ENCODE peak calls at places on chromosomes 12 and 14, in five cellular contexts. One of them, this sample, is unnamed.
A peak's percentile ranks its signal among the peaks of the same experiment; 100 is the strongest.

GRCh38 chr14:20686386-20687143 is 2.0 kb upstream of the ANG start:
- DNase-seq in OCI-LY7: no peak
- DNase-seq in osteoblast: no peak
- DNase-seq in fibroblast of lung: peak; percentile 4
- DNase-seq in HCT116: no peak
- DNase-seq in this sample: no peak

GRCh38 chr14:68103841-68104240 is 284.3 kb downstream of the RAD51B start:
- DNase-seq in OCI-LY7: no peak
- DNase-seq in osteoblast: no peak
- DNase-seq in fibroblast of lung: no peak
- DNase-seq in HCT116: no peak
- DNase-seq in this sample: no peak

GRCh38 chr12:1830981-1831930 is 10.9 kb downstream of the LRTM2 start:
- DNase-seq in OCI-LY7: no peak
- DNase-seq in osteoblast: peak; percentile 98
- DNase-seq in fibroblast of lung: peak; percentile 57
- DNase-seq in HCT116: no peak
- DNase-seq in this sample: peak; percentile 37

GRCh38 chr12:117803013-117803412 is 165.8 kb downstream of the KSR2 start:
- DNase-seq in OCI-LY7: no peak
- DNase-seq in osteoblast: no peak
- DNase-seq in fibroblast of lung: no peak
- DNase-seq in HCT116: no peak
- DNase-seq in this sample: no peak

GRCh38 chr14:61388976-61389576 is 67.7 kb downstream of the PRKCH start:
- DNase-seq in OCI-LY7: no peak
- DNase-seq in osteoblast: no peak
- DNase-seq in fibroblast of lung: no peak
- DNase-seq in HCT116: peak; percentile 36
- DNase-seq in this sample: no peak

GRCh38 chr12:87760943-87761342 is 268.3 kb downstream of the C12orf50 start:
- DNase-seq in OCI-LY7: no peak
- DNase-seq in osteoblast: no peak
- DNase-seq in fibroblast of lung: peak; percentile 13
- DNase-seq in HCT116: no peak
- DNase-seq in this sample: peak; percentile 3

GRCh38 chr12:52438305-52439301 is 4.4 kb upstream of the KRT75 start:
- DNase-seq in OCI-LY7: no peak
- DNase-seq in osteoblast: no peak
- DNase-seq in fibroblast of lung: no peak
- DNase-seq in HCT116: no peak
- DNase-seq in this sample: no peak

GRCh38 chr14:71321556-71322315 is 414.5 kb downstream of the PCNX1 start:
- DNase-seq in OCI-LY7: peak; percentile 24
- DNase-seq in osteoblast: peak; percentile 66
- DNase-seq in fibroblast of lung: peak; percentile 45
- DNase-seq in HCT116: peak; percentile 65
- DNase-seq in this sample: peak; percentile 72

GRCh38 chr12:79857675-79858074 is 77.2 kb downstream of the PPP1R12A start:
- DNase-seq in OCI-LY7: no peak
- DNase-seq in osteoblast: no peak
- DNase-seq in fibroblast of lung: no peak
- DNase-seq in HCT116: no peak
- DNase-seq in this sample: no peak

GRCh38 chr14:64400829-64401459 is 12.8 kb downstream of the MTHFD1 start:
- DNase-seq in OCI-LY7: no peak
- DNase-seq in osteoblast: no peak
- DNase-seq in fibroblast of lung: no peak
- DNase-seq in HCT116: no peak
- DNase-seq in this sample: no peak

GRCh38 chr14:76908834-76909233 is 82.6 kb downstream of the LRRC74A start:
- DNase-seq in OCI-LY7: peak; percentile 50
- DNase-seq in osteoblast: peak; percentile 38
- DNase-seq in fibroblast of lung: no peak
- DNase-seq in HCT116: no peak
- DNase-seq in this sample: no peak

GRCh38 chr14:68088463-68088862 is 268.9 kb downstream of the RAD51B start:
- DNase-seq in OCI-LY7: no peak
- DNase-seq in osteoblast: no peak
- DNase-seq in fibroblast of lung: peak; percentile 69
- DNase-seq in HCT116: peak; percentile 31
- DNase-seq in this sample: peak; percentile 71

GRCh38 chr12:87975879-87976278 is 53.3 kb downstream of the C12orf50 start:
- DNase-seq in OCI-LY7: no peak
- DNase-seq in osteoblast: no peak
- DNase-seq in fibroblast of lung: no peak
- DNase-seq in HCT116: no peak
- DNase-seq in this sample: no peak

GRCh38 chr14:96297000-96297399 is 41.0 kb downstream of the BDKRB1 start:
- DNase-seq in OCI-LY7: peak; percentile 54
- DNase-seq in osteoblast: peak; percentile 35
- DNase-seq in fibroblast of lung: no peak
- DNase-seq in HCT116: no peak
- DNase-seq in this sample: no peak

GRCh38 chr12:31037921-31038320 is 35.7 kb upstream of the DDX11 start:
- DNase-seq in OCI-LY7: no peak
- DNase-seq in osteoblast: no peak
- DNase-seq in fibroblast of lung: no peak
- DNase-seq in HCT116: no peak
- DNase-seq in this sample: no peak

GRCh38 chr14:49659526-49660455 is 24.7 kb upstream of the DNAAF2 start:
- DNase-seq in OCI-LY7: no peak
- DNase-seq in osteoblast: no peak
- DNase-seq in fibroblast of lung: no peak
- DNase-seq in HCT116: no peak
- DNase-seq in this sample: no peak

GRCh38 chr14:71550367-71550766 is 381.9 kb upstream of the RGS6 start:
- DNase-seq in OCI-LY7: no peak
- DNase-seq in osteoblast: no peak
- DNase-seq in fibroblast of lung: no peak
- DNase-seq in HCT116: no peak
- DNase-seq in this sample: no peak

GRCh38 chr12:1435456-1435855 is 158.9 kb downstream of the FBXL14 start:
- DNase-seq in OCI-LY7: no peak
- DNase-seq in osteoblast: no peak
- DNase-seq in fibroblast of lung: peak; percentile 46
- DNase-seq in HCT116: no peak
- DNase-seq in this sample: peak; percentile 52

GRCh38 chr14:32078030-32078793 is 1.1 kb downstream of the ARHGAP5 start:
- DNase-seq in OCI-LY7: peak; percentile 8
- DNase-seq in osteoblast: no peak
- DNase-seq in fibroblast of lung: peak; percentile 55
- DNase-seq in HCT116: no peak
- DNase-seq in this sample: peak; percentile 22

GRCh38 chr14:67748312-67748711 is 46.6 kb downstream of the RDH12 start:
- DNase-seq in OCI-LY7: no peak
- DNase-seq in osteoblast: no peak
- DNase-seq in fibroblast of lung: no peak
- DNase-seq in HCT116: no peak
- DNase-seq in this sample: no peak

GRCh38 chr12:52063986-52064649 is 5.7 kb upstream of the ATG101 start:
- DNase-seq in OCI-LY7: no peak
- DNase-seq in osteoblast: peak; percentile 99
- DNase-seq in fibroblast of lung: peak; percentile 98
- DNase-seq in HCT116: no peak
- DNase-seq in this sample: peak; percentile 84

GRCh38 chr14:22276913-22277816 is 311.9 kb downstream of the DAD1 start:
- DNase-seq in OCI-LY7: peak; percentile 46
- DNase-seq in osteoblast: no peak
- DNase-seq in fibroblast of lung: peak; percentile 29
- DNase-seq in HCT116: peak; percentile 12
- DNase-seq in this sample: no peak

GRCh38 chr12:1884651-1885050 is 33.8 kb downstream of the CACNA2D4 start:
- DNase-seq in OCI-LY7: no peak
- DNase-seq in osteoblast: no peak
- DNase-seq in fibroblast of lung: no peak
- DNase-seq in HCT116: no peak
- DNase-seq in this sample: no peak

GRCh38 chr12:57614178-57614947 is 3.1 kb downstream of the ARHGEF25 start:
- DNase-seq in OCI-LY7: peak; percentile 70
- DNase-seq in osteoblast: peak; percentile 88
- DNase-seq in fibroblast of lung: no peak
- DNase-seq in HCT116: peak; percentile 21
- DNase-seq in this sample: no peak

GRCh38 chr14:103224996-103225874 is 102.0 kb downstream of the TNFAIP2 start:
- DNase-seq in OCI-LY7: no peak
- DNase-seq in osteoblast: peak; percentile 80
- DNase-seq in fibroblast of lung: peak; percentile 34
- DNase-seq in HCT116: no peak
- DNase-seq in this sample: no peak
- H2AFZ ChIP-seq in OCI-LY7: no peak overlapping the region
- H2AFZ ChIP-seq in osteoblast: no peak overlapping the region
- H2AFZ ChIP-seq in fibroblast of lung: no peak overlapping the region
- H2AFZ ChIP-seq in HCT116: no peak overlapping the region
- H2AFZ ChIP-seq in this sample: peak overlapping the region; percentile 41

DNA sequence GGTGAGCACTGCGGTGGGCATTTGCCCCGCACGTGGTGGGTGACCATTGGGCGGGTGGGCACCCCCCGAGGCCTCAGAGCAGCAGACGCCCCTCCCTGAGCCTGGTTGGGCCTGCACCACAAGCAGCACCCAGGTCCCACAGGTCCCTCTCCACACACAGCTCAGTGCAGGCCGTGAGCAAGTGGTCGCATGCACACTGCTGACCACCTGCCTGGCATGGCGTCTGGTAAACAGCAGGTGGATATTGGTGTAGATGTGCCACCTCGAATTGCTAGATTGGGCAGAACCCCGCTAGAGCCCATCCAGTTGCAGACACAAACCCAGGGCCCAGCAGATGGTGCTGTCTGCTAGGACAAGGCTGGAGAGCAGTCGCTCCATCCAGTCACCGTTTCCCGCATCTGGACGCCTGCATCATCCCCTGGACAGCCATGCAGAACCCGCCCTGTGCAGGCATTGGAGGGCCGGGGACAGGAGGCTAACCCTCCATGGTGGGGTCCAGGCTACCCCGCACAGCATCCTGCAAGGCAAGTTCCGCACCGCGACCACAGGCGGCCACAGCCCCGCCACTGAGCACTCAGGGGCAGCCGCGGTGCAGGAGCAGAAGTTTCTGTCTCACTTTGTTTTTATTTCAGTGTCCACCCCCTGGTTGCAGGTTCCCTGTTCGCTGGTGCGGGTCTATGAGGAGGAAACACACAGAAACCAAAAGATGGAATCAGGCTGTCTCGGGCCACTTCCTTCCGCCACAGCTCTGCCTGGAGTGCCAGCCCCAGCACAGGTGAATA is 45.6 kb upstream of the RIMBP2 start:
- DNase-seq in OCI-LY7: peak; percentile 36
- DNase-seq in osteoblast: peak; percentile 94
- DNase-seq in fibroblast of lung: peak; percentile 61
- DNase-seq in HCT116: peak; percentile 29
- DNase-seq in this sample: peak; percentile 14
- TF ChIP-seq CTCF in OCI-LY7: peak; percentile 58
- TF ChIP-seq CTCF in osteoblast: peak; percentile 62
- TF ChIP-seq CTCF in fibroblast of lung: peak; percentile 64
- TF ChIP-seq CTCF in HCT116: peak; percentile 49
- TF ChIP-seq CTCF in this sample: peak; percentile 44

GRCh38 chr12:120363274-120363855 is 5.6 kb downstream of the MSI1 start:
- DNase-seq in OCI-LY7: no peak
- DNase-seq in osteoblast: no peak
- DNase-seq in fibroblast of lung: no peak
- DNase-seq in HCT116: no peak
- DNase-seq in this sample: no peak

GRCh38 chr12:120362516-120363273 is 6.3 kb downstream of the MSI1 start:
- DNase-seq in OCI-LY7: no peak
- DNase-seq in osteoblast: no peak
- DNase-seq in fibroblast of lung: no peak
- DNase-seq in HCT116: no peak
- DNase-seq in this sample: no peak

GRCh38 chr12:120364487-120364886 is 4.5 kb downstream of the MSI1 start:
- DNase-seq in OCI-LY7: no peak
- DNase-seq in osteoblast: peak; percentile 38
- DNase-seq in fibroblast of lung: no peak
- DNase-seq in HCT116: no peak
- DNase-seq in this sample: no peak

GRCh38 chr12:120359159-120359527 is 9.8 kb downstream of the MSI1 start:
- DNase-seq in OCI-LY7: no peak
- DNase-seq in osteoblast: no peak
- DNase-seq in fibroblast of lung: no peak
- DNase-seq in HCT116: no peak
- DNase-seq in this sample: no peak

DNA sequence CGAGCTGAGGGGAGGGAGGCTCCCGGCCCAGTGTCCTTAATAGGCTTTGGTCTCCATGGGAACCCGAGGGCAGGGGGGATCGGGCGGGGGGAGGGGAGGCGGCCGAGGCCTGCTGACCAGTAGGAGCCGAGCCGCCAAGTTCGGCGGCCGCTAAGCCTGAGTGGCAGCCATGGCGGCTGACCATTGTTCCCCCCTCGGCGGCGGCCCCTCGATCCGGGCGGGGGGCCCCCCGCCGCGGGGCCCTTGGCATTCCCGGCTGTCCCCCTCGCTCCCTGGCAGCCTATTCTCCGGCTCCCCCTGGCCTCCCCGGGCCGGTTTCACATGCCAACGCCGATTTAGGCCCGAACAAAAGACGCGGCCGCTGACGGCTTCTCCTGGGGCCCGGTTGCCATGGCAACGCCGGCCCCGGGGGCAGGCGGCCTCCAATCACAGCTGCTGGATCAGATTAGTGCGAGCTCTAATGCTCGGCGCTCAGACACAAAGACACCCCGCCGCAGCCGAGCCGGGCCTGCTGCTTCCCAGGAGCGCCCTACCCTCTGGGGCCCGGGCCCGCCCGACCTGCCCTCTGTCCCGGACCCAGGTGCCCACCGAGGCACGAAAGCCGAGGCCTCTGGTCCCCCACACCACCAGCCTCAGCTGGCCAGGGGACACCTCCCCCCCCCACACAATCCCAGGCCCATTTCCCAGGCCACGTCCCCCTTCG is 7.3 kb downstream of the MSI1 start:
- DNase-seq in OCI-LY7: no peak
- DNase-seq in osteoblast: peak; percentile 99
- DNase-seq in fibroblast of lung: peak; percentile 74
- DNase-seq in HCT116: no peak
- DNase-seq in this sample: peak; percentile 71
- H2AFZ ChIP-seq in OCI-LY7: no peak overlapping the region
- H2AFZ ChIP-seq in osteoblast: peak overlapping the region; percentile 51
- H2AFZ ChIP-seq in fibroblast of lung: peak overlapping the region; percentile 49
- H2AFZ ChIP-seq in HCT116: no peak overlapping the region
- H2AFZ ChIP-seq in this sample: peak overlapping the region; percentile 57

DNA sequence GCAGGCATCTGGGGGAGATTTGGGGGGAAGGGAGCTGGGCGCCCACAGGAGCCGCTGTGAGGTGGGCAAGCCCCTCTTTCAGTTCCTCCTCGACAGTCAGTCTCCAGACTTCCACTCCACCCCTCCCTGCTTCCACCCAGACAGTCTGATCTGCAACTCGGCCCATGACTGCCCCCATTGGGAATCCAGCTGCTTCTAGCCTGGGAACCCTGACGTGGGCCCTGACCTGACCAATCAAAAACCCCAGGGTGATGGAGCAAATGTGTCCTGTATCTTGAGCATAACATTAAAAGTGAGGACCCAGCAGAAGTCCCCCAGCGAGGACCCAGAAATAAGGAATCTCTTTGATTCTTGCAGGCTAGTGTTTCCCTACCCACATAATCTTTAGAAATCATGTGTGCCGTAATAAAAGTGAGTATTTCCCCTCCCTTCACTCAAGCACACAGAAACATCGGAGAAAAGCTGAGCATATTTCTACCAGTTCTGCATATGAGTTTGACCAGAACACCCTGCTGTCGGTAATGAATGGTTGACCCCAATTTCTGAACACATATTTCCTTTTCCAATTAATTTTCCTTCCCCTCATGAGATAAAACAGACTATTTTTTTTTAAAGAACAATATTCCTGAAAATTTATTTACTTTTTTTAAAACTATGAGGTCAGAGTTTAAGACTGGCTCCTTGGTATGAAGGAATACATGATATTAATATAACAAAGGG is 6.4 kb downstream of the SSH1 start:
- DNase-seq in OCI-LY7: peak; percentile 55
- DNase-seq in osteoblast: peak; percentile 97
- DNase-seq in fibroblast of lung: peak; percentile 85
- DNase-seq in HCT116: no peak
- DNase-seq in this sample: peak; percentile 83
- TF ChIP-seq CTCF in OCI-LY7: peak; percentile 39
- TF ChIP-seq CTCF in osteoblast: peak; percentile 31
- TF ChIP-seq CTCF in fibroblast of lung: peak; percentile 23
- TF ChIP-seq CTCF in HCT116: no peak
- TF ChIP-seq CTCF in this sample: no peak